ENCODE peak calls at places on chromosomes 3 and 15, in ten cellular contexts. N is cardiac muscle cell; C is stimulated activated CD4-positive, alpha-beta T cell treated with anti-CD3 and anti-CD28 coated beads, Interleukin-4, amount 100 ng/mL, for 24 hours; A is anterior cingulate cortex; H is stimulated activated CD8-positive, alpha-beta memory T cell treated with anti-CD3 and anti-CD28 coated beads, Interleukin-7, amount 100 ng/mL, for 4 hours; S is GM23338; E is DMS153; U is cardiac fibroblast; M is C1 segment of cervical spinal cord; R is GM18507. J is an unnamed sample.

GRCh38 chr15:50463423-50464358 is 39.5 kb downstream of the USP8 start:
- DNase-seq in N (peak; percentile 20), C (no peak), H (no peak), S (no peak), R (no peak), U (peak; percentile 19), E (no peak), M (no peak), A (no peak), J (no peak)

GRCh38 chr3:33035596-33035995 is 61.4 kb downstream of the GLB1 start:
- DNase-seq in R (no peak), A (no peak), E (no peak), U (peak; percentile 28), N (peak; percentile 53), C (no peak), M (no peak), H (no peak), S (no peak), J (no peak)

GRCh38 chr3:177615015-177615414 is 417.7 kb upstream of the TBL1XR1 start:
- DNase-seq in E (peak; percentile 91), R (no peak), N (peak; percentile 99), C (no peak), H (no peak), A (no peak), S (no peak), U (peak; percentile 99), M (peak; percentile 39), J (peak; percentile 73)

GRCh38 chr15:44222478-44222877 is 27.4 kb upstream of the FRMD5 start:
- DNase-seq in H (no peak), S (no peak), U (peak; percentile 27), R (no peak), E (no peak), N (peak; percentile 8), M (no peak), A (no peak), C (no peak), J (no peak)

GRCh38 chr3:119304201-119304713 is 10.1 kb downstream of the ARHGAP31 start:
- DNase-seq in H (no peak), R (no peak), E (no peak), A (no peak), U (peak; percentile 64), N (peak; percentile 50), M (no peak), C (no peak), S (no peak), J (peak; percentile 4)

GRCh38 chr15:63246691-63247464 is 30.5 kb upstream of the APH1B start:
- DNase-seq in E (no peak), S (no peak), H (no peak), A (no peak), M (no peak), N (peak; percentile 89), U (peak; percentile 85), R (no peak), C (no peak), J (peak; percentile 68)

GRCh38 chr3:171234298-171235020 is 207.9 kb upstream of the SLC2A2 start:
- DNase-seq in E (no peak), S (no peak), U (no peak), C (no peak), H (no peak), N (no peak), A (no peak), M (peak; percentile 67), R (no peak), J (no peak)

GRCh38 chr15:69729167-69729748 is 276.6 kb downstream of the RPLP1 start:
- DNase-seq in R (no peak), C (peak; percentile 80), U (peak; percentile 50), E (no peak), A (no peak), H (peak; percentile 67), N (peak; percentile 40), S (peak; percentile 70), M (no peak), J (no peak)

GRCh38 chr3:33063651-33064051 is 33.3 kb downstream of the GLB1 start:
- DNase-seq in N (peak; percentile 19), E (no peak), U (peak; percentile 21), C (peak; percentile 78), S (no peak), A (no peak), H (peak; percentile 64), R (no peak), M (no peak), J (no peak)

GRCh38 chr3:190494907-190495306 is 19.0 kb upstream of the IL1RAP start:
- DNase-seq in C (no peak), N (no peak), R (no peak), S (no peak), H (no peak), M (no peak), E (no peak), U (no peak), A (no peak), J (no peak)

GRCh38 chr15:42059661-42060476 is 34.5 kb downstream of the PLA2G4D start:
- DNase-seq in C (peak; percentile 74), A (peak; percentile 17), M (no peak), E (peak; percentile 24), S (peak; percentile 78), H (peak; percentile 37), U (peak; percentile 56), N (peak; percentile 55), R (peak; percentile 46), J (peak; percentile 34)

GRCh38 chr3:71454513-71455423 is 128.8 kb downstream of the FOXP1 start:
- DNase-seq in R (no peak), H (no peak), U (no peak), S (no peak), M (no peak), E (no peak), N (no peak), C (no peak), A (no peak), J (no peak)

GRCh38 chr15:33309602-33310276 is 1.0 kb upstream of the RYR3 start:
- DNase-seq in H (no peak), A (no peak), N (peak; percentile 4), S (peak; percentile 66), M (peak; percentile 8), R (peak; percentile 17), U (peak; percentile 2), E (peak; percentile 60), C (no peak), J (no peak)

GRCh38 chr15:59116141-59116540 is 11.2 kb downstream of the CCNB2 start:
- DNase-seq in A (no peak), N (peak; percentile 7), C (no peak), H (no peak), M (peak; percentile 13), S (no peak), E (no peak), U (peak; percentile 14), R (no peak), J (no peak)

GRCh38 chr3:159627634-159628033 is 361.0 kb upstream of the IL12A start:
- DNase-seq in U (no peak), C (no peak), A (no peak), S (no peak), E (peak; percentile 61), N (no peak), H (no peak), M (no peak), R (no peak), J (no peak)

GRCh38 chr3:13596426-13597205 is 47.7 kb downstream of the FBLN2 start:
- DNase-seq in U (no peak), C (no peak), S (no peak), E (no peak), R (no peak), N (no peak), H (no peak), A (no peak), M (no peak), J (no peak)

GRCh38 chr3:127203024-127203423 is 10.1 kb downstream of the PRR23E start:
- DNase-seq in S (no peak), E (no peak), R (no peak), U (no peak), C (no peak), N (no peak), H (no peak), M (no peak), A (no peak), J (no peak)

GRCh38 chr3:140499114-140499757 is 178.6 kb upstream of the TRIM42 start:
- DNase-seq in A (no peak), H (no peak), N (peak; percentile 6), R (no peak), C (no peak), E (no peak), U (peak; percentile 25), M (no peak), S (peak; percentile 62), J (no peak)

GRCh38 chr3:26102376-26103110 is 312.7 kb downstream of the OXSM start:
- DNase-seq in E (no peak), A (no peak), R (no peak), N (no peak), C (no peak), U (no peak), M (no peak), S (no peak), H (no peak), J (no peak)

GRCh38 chr3:5017953-5018531 is 38.8 kb downstream of the BHLHE40 start:
- DNase-seq in S (no peak), N (peak; percentile 54), R (no peak), H (no peak), U (peak; percentile 70), C (no peak), E (no peak), A (no peak), M (no peak), J (peak; percentile 67)

GRCh38 chr15:34304613-34305012 is 33.0 kb downstream of the SLC12A6 start:
- DNase-seq in E (no peak), U (peak; percentile 43), M (no peak), R (no peak), S (no peak), A (no peak), H (no peak), C (no peak), N (peak; percentile 48), J (no peak)

GRCh38 chr3:14425574-14426304 is 23.3 kb downstream of the SLC6A6 start:
- DNase-seq in E (no peak), A (no peak), U (no peak), H (no peak), S (no peak), N (no peak), R (peak; percentile 54), C (peak; percentile 47), M (no peak), J (no peak)

GRCh38 chr3:10518506-10519150 is 13.2 kb upstream of the ATP2B2 start:
- DNase-seq in U (peak; percentile 21), C (no peak), E (no peak), M (no peak), N (peak; percentile 51), A (no peak), S (no peak), R (no peak), H (no peak), J (no peak)

GRCh38 chr15:31366169-31366734 is 39.6 kb downstream of the KLF13 start:
- DNase-seq in S (peak; percentile 54), A (no peak), H (no peak), C (no peak), M (no peak), U (peak; percentile 53), E (no peak), N (peak; percentile 54), R (no peak), J (peak; percentile 54)

GRCh38 chr15:71820127-71820526 is 9.8 kb downstream of the NR2E3 start:
- DNase-seq in C (no peak), E (no peak), A (no peak), U (no peak), N (no peak), S (no peak), R (no peak), H (no peak), M (no peak), J (no peak)

GRCh38 chr15:101444015-101444414 is 45.5 kb downstream of the PCSK6 start:
- DNase-seq in M (no peak), U (no peak), N (no peak), S (no peak), E (no peak), C (no peak), H (no peak), R (no peak), A (no peak), J (no peak)

GRCh38 chr3:43581343-43581742 is 40.5 kb downstream of the ANO10 start:
- DNase-seq in C (no peak), R (no peak), M (no peak), S (no peak), N (no peak), E (no peak), U (peak; percentile 12), H (no peak), A (no peak), J (no peak)

J was measured in tibial nerve.